ENCODE peak calls at places on chromosomes 2 and 18, in ten cellular contexts. One of them, this sample, is unnamed.

GRCh38 chr2:165086337-165086736 is 117.5 kb downstream of the SCN3A start:
- DNase-seq in M059J: no peak
- DNase-seq in renal cortical epithelial cell: no peak
- DNase-seq in MM.1S: no peak
- DNase-seq in SHP77: no peak
- DNase-seq in T follicular helper cell: no peak
- DNase-seq in neural crest cell: no peak
- DNase-seq in heart left ventricle: no peak
- DNase-seq in lung: no peak
- DNase-seq in cerebellum: no peak
- DNase-seq in this sample: no peak

GRCh38 chr2:25454824-25455611 is 113.3 kb upstream of the DNMT3A start:
- DNase-seq in M059J: no peak
- DNase-seq in T follicular helper cell: no peak
- DNase-seq in heart left ventricle: no peak
- DNase-seq in SHP77: no peak
- DNase-seq in cerebellum: no peak
- DNase-seq in lung: no peak
- DNase-seq in renal cortical epithelial cell: no peak
- DNase-seq in MM.1S: no peak
- DNase-seq in neural crest cell: no peak
- DNase-seq in this sample: no peak

GRCh38 chr2:150211164-150211631 is 276.3 kb downstream of the RND3 start:
- DNase-seq in lung: no peak
- DNase-seq in T follicular helper cell: no peak
- DNase-seq in neural crest cell: no peak
- DNase-seq in M059J: peak
- DNase-seq in cerebellum: no peak
- DNase-seq in MM.1S: no peak
- DNase-seq in heart left ventricle: no peak
- DNase-seq in renal cortical epithelial cell: no peak
- DNase-seq in SHP77: no peak
- DNase-seq in this sample: no peak

GRCh38 chr2:134167015-134167414 is 86.9 kb upstream of the MGAT5 start:
- DNase-seq in cerebellum: peak
- DNase-seq in T follicular helper cell: no peak
- DNase-seq in M059J: peak
- DNase-seq in MM.1S: no peak
- DNase-seq in lung: no peak
- DNase-seq in heart left ventricle: no peak
- DNase-seq in SHP77: no peak
- DNase-seq in neural crest cell: no peak
- DNase-seq in renal cortical epithelial cell: no peak
- DNase-seq in this sample: no peak

GRCh38 chr2:145228506-145228905 is 708.6 kb upstream of the ZEB2 start:
- DNase-seq in lung: no peak
- DNase-seq in neural crest cell: no peak
- DNase-seq in MM.1S: no peak
- DNase-seq in M059J: peak
- DNase-seq in SHP77: no peak
- DNase-seq in T follicular helper cell: no peak
- DNase-seq in renal cortical epithelial cell: no peak
- DNase-seq in heart left ventricle: no peak
- DNase-seq in cerebellum: no peak
- DNase-seq in this sample: no peak

GRCh38 chr18:22463076-22463475 is 45.4 kb upstream of the CTAGE1 start:
- DNase-seq in heart left ventricle: no peak
- DNase-seq in SHP77: no peak
- DNase-seq in renal cortical epithelial cell: no peak
- DNase-seq in neural crest cell: no peak
- DNase-seq in T follicular helper cell: no peak
- DNase-seq in M059J: no peak
- DNase-seq in cerebellum: no peak
- DNase-seq in MM.1S: no peak
- DNase-seq in lung: no peak
- DNase-seq in this sample: no peak

GRCh38 chr2:216285641-216286156 is 86.6 kb downstream of the MARCHF4 start:
- DNase-seq in T follicular helper cell: no peak
- DNase-seq in SHP77: no peak
- DNase-seq in MM.1S: no peak
- DNase-seq in cerebellum: no peak
- DNase-seq in heart left ventricle: no peak
- DNase-seq in neural crest cell: no peak
- DNase-seq in M059J: peak
- DNase-seq in renal cortical epithelial cell: peak
- DNase-seq in lung: no peak
- DNase-seq in this sample: no peak

GRCh38 chr2:215764441-215765048 is 248.8 kb downstream of the MREG start:
- DNase-seq in M059J: peak
- DNase-seq in T follicular helper cell: no peak
- DNase-seq in lung: no peak
- DNase-seq in neural crest cell: no peak
- DNase-seq in cerebellum: no peak
- DNase-seq in heart left ventricle: no peak
- DNase-seq in SHP77: no peak
- DNase-seq in renal cortical epithelial cell: peak
- DNase-seq in MM.1S: no peak
- DNase-seq in this sample: no peak

GRCh38 chr2:112585400-112585799 is 991 bp downstream of the CHCHD5 start:
- DNase-seq in cerebellum: no peak
- DNase-seq in MM.1S: no peak
- DNase-seq in M059J: no peak
- DNase-seq in SHP77: no peak
- DNase-seq in neural crest cell: no peak
- DNase-seq in heart left ventricle: no peak
- DNase-seq in T follicular helper cell: no peak
- DNase-seq in lung: no peak
- DNase-seq in renal cortical epithelial cell: no peak
- DNase-seq in this sample: no peak

GRCh38 chr2:54386993-54387590 is 69.0 kb upstream of the SPTBN1 start:
- DNase-seq in neural crest cell: no peak
- DNase-seq in renal cortical epithelial cell: no peak
- DNase-seq in T follicular helper cell: no peak
- DNase-seq in lung: no peak
- DNase-seq in SHP77: no peak
- DNase-seq in cerebellum: no peak
- DNase-seq in M059J: no peak
- DNase-seq in heart left ventricle: no peak
- DNase-seq in MM.1S: no peak
- DNase-seq in this sample: no peak

GRCh38 chr2:114550895-114551793 is 108.7 kb downstream of the DPP10 start:
- DNase-seq in neural crest cell: peak
- DNase-seq in cerebellum: peak
- DNase-seq in MM.1S: peak
- DNase-seq in renal cortical epithelial cell: peak
- DNase-seq in heart left ventricle: no peak
- DNase-seq in M059J: peak
- DNase-seq in T follicular helper cell: no peak
- DNase-seq in SHP77: peak
- DNase-seq in lung: peak
- DNase-seq in this sample: peak

GRCh38 chr18:7847988-7848387 is 280.9 kb downstream of the PTPRM start:
- DNase-seq in SHP77: no peak
- DNase-seq in MM.1S: no peak
- DNase-seq in neural crest cell: no peak
- DNase-seq in renal cortical epithelial cell: no peak
- DNase-seq in cerebellum: no peak
- DNase-seq in heart left ventricle: no peak
- DNase-seq in T follicular helper cell: no peak
- DNase-seq in M059J: no peak
- DNase-seq in lung: no peak
- DNase-seq in this sample: no peak

GRCh38 chr2:126890962-126891450 is 7.7 kb upstream of the TEX51 start:
- DNase-seq in lung: no peak
- DNase-seq in MM.1S: no peak
- DNase-seq in SHP77: no peak
- DNase-seq in renal cortical epithelial cell: no peak
- DNase-seq in neural crest cell: no peak
- DNase-seq in heart left ventricle: no peak
- DNase-seq in M059J: no peak
- DNase-seq in cerebellum: no peak
- DNase-seq in T follicular helper cell: no peak
- DNase-seq in this sample: no peak

GRCh38 chr2:1607236-1607920 is 136.9 kb downstream of the PXDN start:
- DNase-seq in cerebellum: no peak
- DNase-seq in lung: no peak
- DNase-seq in MM.1S: no peak
- DNase-seq in M059J: no peak
- DNase-seq in T follicular helper cell: no peak
- DNase-seq in renal cortical epithelial cell: no peak
- DNase-seq in SHP77: no peak
- DNase-seq in heart left ventricle: no peak
- DNase-seq in neural crest cell: no peak
- DNase-seq in this sample: no peak

GRCh38 chr18:24427484-24427883 is 1.0 kb downstream of the IMPACT start:
- DNase-seq in MM.1S: no peak
- DNase-seq in SHP77: peak
- DNase-seq in lung: no peak
- DNase-seq in heart left ventricle: no peak
- DNase-seq in M059J: peak
- DNase-seq in cerebellum: no peak
- DNase-seq in renal cortical epithelial cell: peak
- DNase-seq in T follicular helper cell: no peak
- DNase-seq in neural crest cell: no peak
- DNase-seq in this sample: peak

GRCh38 chr2:71693286-71694270 is 240.2 kb downstream of the DYSF start:
- DNase-seq in T follicular helper cell: no peak
- DNase-seq in renal cortical epithelial cell: no peak
- DNase-seq in neural crest cell: no peak
- DNase-seq in cerebellum: no peak
- DNase-seq in M059J: no peak
- DNase-seq in MM.1S: no peak
- DNase-seq in lung: no peak
- DNase-seq in heart left ventricle: peak
- DNase-seq in SHP77: no peak
- DNase-seq in this sample: no peak

GRCh38 chr18:76405761-76406356 is 89.2 kb downstream of the ZNF516 start:
- DNase-seq in heart left ventricle: no peak
- DNase-seq in neural crest cell: peak
- DNase-seq in SHP77: peak
- DNase-seq in MM.1S: peak
- DNase-seq in cerebellum: no peak
- DNase-seq in T follicular helper cell: no peak
- DNase-seq in lung: peak
- DNase-seq in renal cortical epithelial cell: no peak
- DNase-seq in M059J: peak
- DNase-seq in this sample: peak

GRCh38 chr18:33928226-33928625 is 296.5 kb downstream of the NOL4 start:
- DNase-seq in neural crest cell: no peak
- DNase-seq in lung: no peak
- DNase-seq in cerebellum: no peak
- DNase-seq in renal cortical epithelial cell: peak
- DNase-seq in SHP77: no peak
- DNase-seq in T follicular helper cell: no peak
- DNase-seq in M059J: no peak
- DNase-seq in MM.1S: no peak
- DNase-seq in heart left ventricle: no peak
- DNase-seq in this sample: no peak

GRCh38 chr2:120929829-120930228 is 194.2 kb downstream of the GLI2 start:
- DNase-seq in renal cortical epithelial cell: no peak
- DNase-seq in lung: no peak
- DNase-seq in T follicular helper cell: no peak
- DNase-seq in heart left ventricle: no peak
- DNase-seq in cerebellum: no peak
- DNase-seq in M059J: peak
- DNase-seq in neural crest cell: no peak
- DNase-seq in SHP77: no peak
- DNase-seq in MM.1S: no peak
- DNase-seq in this sample: no peak